ENCODE peak calls at places on chromosome 15, in four cellular contexts. T is HepG2, H is GM12878, C is K562. A is an unnamed sample.
A peak's percentile ranks its signal among the peaks of the same experiment; 100 is the strongest.

GRCh38 chr15:44099671-44100070 is 95.4 kb downstream of the FRMD5 start:
- DNase-seq in C (no peak), T (no peak), H (no peak), A (no peak)

GRCh38 chr15:27399236-27399635 is 428.3 kb downstream of the GABRG3 start:
- DNase-seq in H (no peak), T (no peak), C (no peak), A (no peak)

GRCh38 chr15:22850055-22850454 is 11.6 kb downstream of the NIPA2 start:
- DNase-seq in H (no peak), C (no peak), T (no peak), A (no peak)

GRCh38 chr15:76470691-76471090 is 134.1 kb downstream of the ISL2 start:
- DNase-seq in T (no peak), C (no peak), H (no peak), A (no peak)

GRCh38 chr15:57635300-57635944 is 43.7 kb downstream of the MYZAP start:
- DNase-seq in T (no peak), H (no peak), C (no peak), A (no peak)

GRCh38 chr15:48963524-48964113 is at the start of gene SHC4:
- DNase-seq in T (peak; percentile 24), C (peak; percentile 61), H (no peak), A (peak; percentile 54)

GRCh38 chr15:39079296-39079834 is 501.5 kb upstream of the THBS1 start:
- DNase-seq in H (no peak), T (no peak), C (no peak), A (no peak)

GRCh38 chr15:49627407-49627877 is 6.6 kb downstream of the DTWD1 start:
- DNase-seq in C (no peak), T (peak; percentile 30), H (no peak), A (no peak)

GRCh38 chr15:92166751-92167412 is 226.8 kb upstream of the ST8SIA2 start:
- DNase-seq in T (no peak), C (no peak), H (no peak), A (no peak)

GRCh38 chr15:84104853-84105252 is 130.7 kb upstream of the GOLGA6L4 start:
- DNase-seq in C (no peak), T (no peak), H (no peak), A (no peak)

GRCh38 chr15:83436513-83437158 is 10.5 kb upstream of the SH3GL3 start:
- DNase-seq in C (peak; percentile 22), H (no peak), T (peak; percentile 7), A (peak; percentile 64)

DNA sequence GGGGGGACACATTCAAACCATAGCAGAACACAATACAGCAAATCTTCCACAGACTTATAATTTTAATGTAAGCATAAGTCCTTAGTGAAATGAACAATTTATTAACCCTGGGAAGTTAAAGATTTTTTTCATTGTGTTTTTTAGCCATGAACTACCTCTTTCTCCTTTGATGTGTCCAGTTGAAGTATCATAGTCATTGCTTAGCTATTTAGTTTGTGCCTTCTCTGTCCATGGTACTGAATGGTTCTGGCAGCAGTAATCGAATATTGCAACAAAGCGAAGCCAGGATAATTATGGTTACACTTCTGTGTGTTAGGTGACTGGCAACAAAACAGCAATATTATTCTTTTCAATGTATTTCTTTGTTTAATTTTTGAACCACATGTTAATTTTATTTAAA is 403.0 kb upstream of the ONECUT1 start:
- DNase-seq in T (peak; percentile 37), H (no peak), C (no peak), A (peak; percentile 73)
- TF ChIP-seq JUND in T (no peak), H (no peak), C (no peak), A (no peak)

DNA sequence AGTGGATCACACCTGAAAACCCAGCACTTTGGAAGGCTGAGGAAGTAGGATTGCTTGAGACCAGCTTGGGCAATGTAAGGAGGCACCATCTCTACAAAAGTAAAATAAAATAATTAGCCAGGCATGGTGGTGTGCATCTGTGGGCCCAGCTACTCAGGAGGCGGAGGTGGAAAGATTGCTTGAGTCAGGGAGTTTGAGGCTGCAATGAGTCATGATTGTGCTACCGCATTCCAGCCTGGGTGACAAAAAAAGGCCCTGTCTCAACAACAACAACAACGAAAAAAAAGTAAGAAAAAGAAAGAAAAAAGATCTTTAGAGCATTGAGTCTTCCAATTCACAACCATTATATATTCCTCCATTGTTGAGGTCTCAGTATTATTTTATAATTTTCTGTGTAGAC is 192.4 kb upstream of the DPH6 start:
- DNase-seq in T (no peak), C (no peak), H (no peak), A (no peak)
- TF ChIP-seq JUND in T (no peak), C (no peak), H (no peak), A (no peak)

DNA sequence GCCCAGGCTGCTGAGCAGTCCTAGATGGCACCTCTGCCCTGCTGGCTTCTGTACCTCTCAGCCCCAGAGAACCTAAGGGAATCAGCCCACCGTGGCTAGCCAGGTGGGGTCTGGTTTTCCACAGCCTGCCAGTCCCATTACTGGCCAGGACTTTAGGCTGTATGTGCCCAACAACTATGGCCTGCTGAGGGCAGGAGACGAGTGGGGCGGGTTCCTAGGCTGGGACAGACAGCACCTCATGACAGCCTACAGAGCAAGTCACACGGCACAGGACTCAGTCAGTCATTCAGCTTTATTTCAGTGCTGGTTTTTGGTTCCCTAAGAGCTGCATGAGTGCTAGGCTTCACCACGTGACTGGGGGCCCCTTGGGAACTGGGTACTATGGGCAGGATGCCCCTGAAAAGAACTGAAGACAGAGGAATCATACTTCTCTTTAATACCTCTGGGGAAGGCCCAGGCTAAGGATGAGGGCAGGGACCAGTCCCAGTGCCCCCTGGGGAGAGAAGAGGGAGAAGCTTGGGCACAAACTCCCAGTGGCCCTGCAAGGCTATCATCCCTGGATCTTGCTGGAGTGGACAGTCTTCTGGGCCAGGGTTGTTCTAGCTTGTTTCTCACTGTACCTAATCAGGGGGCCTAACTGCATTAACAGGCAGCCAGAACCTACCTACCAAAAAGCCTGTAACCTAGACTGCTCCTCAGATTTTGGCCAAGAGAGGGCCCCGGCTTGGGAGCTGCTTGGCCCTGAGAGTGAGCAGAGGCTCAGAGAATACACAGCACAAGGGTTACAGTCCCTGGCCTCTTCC is 14.8 kb downstream of the CLK3 start:
- DNase-seq in T (no peak), C (no peak), H (no peak), A (no peak)
- TF ChIP-seq JUND in T (no peak), C (no peak), H (no peak), A (no peak)

GRCh38 chr15:40320409-40320808 is 3.1 kb upstream of the INAFM2 start:
- DNase-seq in T (peak; percentile 29), C (no peak), H (no peak), A (no peak)

GRCh38 chr15:40323239-40323952 is at the start of gene INAFM2:
- DNase-seq in T (peak; percentile 89), H (peak; percentile 48), C (peak; percentile 95), A (peak; percentile 92)

GRCh38 chr15:40320931-40321371 is 2.5 kb upstream of the INAFM2 start:
- DNase-seq in C (peak; percentile 69), H (no peak), T (peak; percentile 66), A (peak; percentile 67)

GRCh38 chr15:40323953-40324937 is 753 bp downstream of the INAFM2 start:
- DNase-seq in T (no peak), C (peak; percentile 73), H (no peak), A (no peak)

DNA sequence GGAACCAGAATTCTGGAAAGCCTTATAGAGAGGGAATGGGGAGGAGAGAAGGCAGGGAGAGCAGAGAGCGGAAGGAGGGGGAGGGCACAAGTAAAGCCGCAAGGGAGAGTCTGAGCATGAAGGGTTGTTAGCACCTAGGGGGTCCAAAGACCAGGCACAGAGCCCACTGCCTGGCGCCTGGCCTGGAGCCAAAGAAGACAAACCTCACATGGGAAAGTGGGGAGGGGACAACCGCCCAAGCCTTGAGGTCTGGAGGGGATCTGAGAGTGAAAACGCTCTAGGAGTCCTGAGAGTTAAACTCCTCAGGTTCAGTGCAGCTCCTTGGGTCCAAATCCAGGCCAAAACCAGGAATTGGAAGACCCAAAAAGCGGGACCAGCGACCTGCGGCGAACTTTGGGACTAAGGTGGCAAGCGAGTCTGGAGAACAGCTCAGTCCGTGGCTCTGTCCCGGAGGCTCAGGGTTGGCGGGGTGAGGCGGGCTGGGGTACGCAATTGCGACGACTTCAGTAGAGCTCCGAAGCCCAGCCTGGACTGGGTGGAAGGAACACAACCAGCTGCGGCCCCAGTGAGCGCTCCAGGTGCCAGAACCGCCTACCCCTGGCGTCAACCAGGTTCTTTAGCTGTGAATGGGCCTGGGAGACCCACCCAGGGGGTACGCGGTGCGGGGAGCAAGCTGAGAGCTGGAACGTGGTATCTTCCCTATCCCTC is 807 bp upstream of the INAFM2 start:
- DNase-seq in H (no peak), T (peak; percentile 53), C (no peak), A (no peak)
- TF ChIP-seq JUND in H (no peak), T (no peak), C (no peak), A (no peak)

DNA sequence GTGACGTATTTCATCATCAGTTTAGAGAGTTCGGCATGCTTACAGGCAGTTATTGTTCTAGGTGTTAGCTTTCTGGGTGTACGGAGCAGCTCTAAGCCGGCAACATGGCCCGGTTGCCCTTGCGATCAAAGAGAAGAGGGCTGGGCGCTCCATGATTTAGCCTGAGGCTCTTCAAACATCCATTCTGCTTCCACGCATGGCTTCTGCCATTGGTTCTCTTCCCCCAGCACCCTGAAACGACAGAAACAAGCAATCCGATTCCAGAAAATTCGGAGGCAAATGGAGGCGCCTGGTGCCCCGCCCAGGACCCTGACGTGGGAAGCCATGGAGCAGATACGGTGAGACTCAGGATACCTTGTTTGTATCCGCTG is 574 bp downstream of the NGRN start:
- DNase-seq in T (no peak), H (no peak), C (no peak), A (peak; percentile 47)
- TF ChIP-seq JUND in T (no peak), H (no peak), C (no peak), A (no peak)

GRCh38 chr15:66719471-66719870 is 17.4 kb downstream of the SMAD6 start:
- DNase-seq in C (no peak), T (no peak), H (no peak), A (no peak)

GRCh38 chr15:66716668-66717025 is 14.6 kb downstream of the SMAD6 start:
- DNase-seq in T (no peak), H (no peak), C (no peak), A (no peak)

GRCh38 chr15:66715736-66716667 is 14.0 kb downstream of the SMAD6 start:
- DNase-seq in H (no peak), C (no peak), T (no peak), A (no peak)

GRCh38 chr15:66720206-66721010 is 18.4 kb downstream of the SMAD6 start:
- DNase-seq in C (no peak), T (no peak), H (no peak), A (no peak)

DNA sequence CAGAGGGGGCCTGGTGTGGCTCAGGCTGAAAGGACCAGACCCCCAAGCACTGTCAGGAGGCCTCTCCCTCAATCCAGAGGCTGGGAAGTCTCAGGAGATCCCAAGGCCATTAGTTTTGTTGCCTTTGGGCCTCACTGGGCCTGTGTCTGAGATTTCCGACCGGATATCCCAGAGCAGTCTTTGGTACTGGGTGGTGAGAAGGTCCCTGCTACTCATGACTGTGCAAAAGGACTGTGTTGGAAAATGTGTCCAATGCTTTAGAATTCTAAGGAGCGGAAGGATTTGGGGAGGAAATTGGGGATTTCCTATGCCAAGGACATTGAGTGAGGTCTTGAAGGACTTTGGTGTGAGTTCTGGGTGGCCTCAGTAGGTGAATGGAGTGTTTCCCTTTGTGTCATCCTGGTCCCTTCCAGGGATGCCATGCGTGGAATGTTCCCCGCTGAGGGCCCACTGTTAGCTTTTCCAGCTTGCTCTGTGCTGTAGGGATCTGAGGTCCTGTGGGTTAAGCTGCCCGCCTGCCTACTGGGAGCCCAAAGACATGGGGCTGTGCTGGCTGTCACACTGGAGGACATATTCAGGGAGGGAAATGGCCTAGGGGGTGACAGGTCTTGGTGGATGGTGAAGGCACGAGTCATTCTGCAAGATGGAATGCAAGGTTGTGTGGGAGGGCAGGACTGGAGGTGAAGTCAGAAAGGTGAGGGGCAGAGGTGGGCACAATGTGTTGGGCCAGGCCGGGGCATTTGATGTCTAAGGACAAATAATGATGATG is 16.4 kb downstream of the SMAD6 start:
- DNase-seq in H (no peak), T (no peak), C (no peak), A (no peak)
- TF ChIP-seq JUND in H (no peak), T (no peak), C (no peak), A (no peak)